ENCODE peak calls at places on chromosomes 12 and 14, in four cellular contexts. B is K562, L is stomach, H is A549. G is an unnamed sample.

GRCh38 chr12:103909811-103910210 is 20.4 kb upstream of the HSP90B1 start:
- DNase-seq in B (no peak), L (no peak), H (no peak), G (no peak)

GRCh38 chr12:93061414-93062099 is 132.5 kb upstream of the EEA1 start:
- DNase-seq in B (no peak), L (no peak), H (no peak), G (peak; percentile 77)

GRCh38 chr14:33412450-33412849 is 473.8 kb downstream of the NPAS3 start:
- DNase-seq in B (no peak), L (no peak), H (no peak), G (no peak)

GRCh38 chr12:23559268-23559753 is 390.2 kb downstream of the SOX5 start:
- DNase-seq in B (peak; percentile 78), L (no peak), H (no peak), G (no peak)

GRCh38 chr12:29288031-29288430 is 92.9 kb downstream of the ERGIC2 start:
- DNase-seq in B (no peak), L (no peak), H (no peak), G (no peak)

GRCh38 chr14:65729547-65729946 is 317.0 kb downstream of the FUT8 start:
- DNase-seq in B (no peak), L (no peak), H (no peak), G (no peak)

GRCh38 chr12:131692431-131692830 is 18.5 kb upstream of the SFSWAP start:
- DNase-seq in B (no peak), L (peak; percentile 13), H (no peak), G (no peak)

GRCh38 chr14:52020866-52021717 is 31.7 kb downstream of the RTRAF start:
- DNase-seq in B (peak; percentile 61), L (no peak), H (no peak), G (no peak)

GRCh38 chr14:77120771-77121743 is 20.5 kb downstream of the ZDHHC22 start:
- DNase-seq in B (no peak), L (peak; percentile 53), H (no peak), G (no peak)

GRCh38 chr14:42228611-42229010 is 621.9 kb downstream of the LRFN5 start:
- DNase-seq in B (no peak), L (no peak), H (no peak), G (no peak)

GRCh38 chr12:112252184-112252583 is 126.8 kb downstream of the TRAFD1 start:
- DNase-seq in B (no peak), L (peak; percentile 61), H (no peak), G (no peak)

GRCh38 chr12:130663510-130663909 is 52.6 kb downstream of the RIMBP2 start:
- DNase-seq in B (no peak), L (no peak), H (no peak), G (no peak)

GRCh38 chr12:45232771-45233372 is 17.0 kb downstream of the ANO6 start:
- DNase-seq in B (peak; percentile 66), L (peak; percentile 27), H (peak; percentile 92), G (peak; percentile 73)

DNA sequence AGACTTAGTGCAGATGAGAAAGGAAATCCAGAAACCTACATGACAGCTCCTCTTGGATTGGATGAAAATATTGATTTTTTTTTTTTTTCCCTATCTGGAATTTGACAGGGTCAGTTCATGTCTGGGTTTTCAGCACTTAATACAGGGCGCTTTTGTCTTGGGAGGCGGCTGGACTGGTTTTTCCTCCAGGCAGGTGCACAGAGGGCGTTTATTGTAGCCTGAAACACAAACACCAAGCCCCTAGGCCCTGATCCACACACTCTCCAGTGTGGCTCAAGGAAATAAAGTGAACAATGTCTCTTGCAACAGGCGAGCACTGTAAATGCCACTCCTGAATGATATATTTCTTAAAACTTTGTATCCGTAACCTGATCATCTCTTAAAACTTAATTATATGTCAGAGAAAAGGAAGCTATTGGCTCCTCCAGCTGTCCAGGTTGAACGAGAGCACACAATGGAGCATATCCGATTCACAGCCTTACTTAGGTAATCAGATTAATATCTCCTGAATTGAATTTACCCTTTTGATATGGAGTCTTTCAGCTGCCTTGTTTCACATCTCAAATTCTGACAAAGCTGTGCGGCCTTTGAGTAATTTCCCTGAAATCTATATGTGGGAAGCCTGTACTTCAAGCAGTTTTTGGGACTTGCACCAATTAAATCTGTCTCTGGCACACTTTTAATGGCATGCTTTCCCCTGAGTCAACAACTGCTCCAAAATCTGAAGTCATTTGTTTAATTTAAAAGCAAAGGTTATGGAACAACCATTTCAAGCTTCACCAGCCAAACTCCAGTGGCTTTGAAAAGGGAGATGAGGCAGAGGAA is 485.7 kb downstream of the ZFP36L1 start:
- DNase-seq in B (no peak), L (peak; percentile 76), H (no peak), G (no peak)
- TF ChIP-seq EP300 in B (no peak), L (no peak), H (no peak), G (no peak)

GRCh38 chr12:119448737-119449136 is 114.2 kb downstream of the CCDC60 start:
- DNase-seq in B (no peak), L (no peak), H (no peak), G (no peak)
- TF ChIP-seq EP300 in B (no peak), L (no peak), H (no peak), G (no peak)

GRCh38 chr14:56590535-56590951 is 10.9 kb downstream of the TMEM260 start:
- DNase-seq in B (no peak), L (no peak), H (no peak), G (no peak)
- TF ChIP-seq EP300 in B (no peak), L (no peak), H (no peak), G (no peak)

GRCh38 chr12:98402081-98402480 is 113.3 kb upstream of the TMPO start:
- DNase-seq in B (no peak), L (no peak), H (peak; percentile 43), G (no peak)

GRCh38 chr12:98401427-98401826 is 114.0 kb upstream of the TMPO start:
- DNase-seq in B (no peak), L (no peak), H (no peak), G (no peak)

GRCh38 chr12:98397323-98398105 is 117.9 kb upstream of the TMPO start:
- DNase-seq in B (peak; percentile 85), L (peak; percentile 84), H (peak; percentile 83), G (peak; percentile 86)

GRCh38 chr12:98402671-98403070 is 112.7 kb upstream of the TMPO start:
- DNase-seq in B (no peak), L (no peak), H (no peak), G (no peak)

DNA sequence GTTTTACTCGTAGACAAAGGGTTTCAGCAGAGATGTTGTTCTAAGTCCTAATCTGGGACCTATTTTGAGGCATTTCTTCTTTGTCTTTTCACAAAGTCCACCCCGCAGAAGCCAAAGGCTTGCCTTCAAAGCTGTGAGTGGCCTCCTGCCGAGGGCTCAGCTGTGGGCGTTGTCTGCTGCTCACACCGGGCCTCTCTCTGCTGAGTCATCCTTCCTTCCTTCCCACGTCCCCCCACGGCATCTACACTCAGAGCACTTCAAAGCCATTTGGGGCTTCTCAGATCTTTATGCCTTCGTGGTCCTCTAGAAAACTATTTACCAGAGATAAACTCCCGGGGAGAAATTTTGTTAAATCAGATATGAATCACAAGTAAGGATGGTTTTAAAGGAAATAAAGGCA is 115.9 kb upstream of the TMPO start:
- DNase-seq in B (peak; percentile 86), L (no peak), H (peak; percentile 65), G (no peak)
- TF ChIP-seq EP300 in B (peak; percentile 25), L (no peak), H (no peak), G (no peak)

DNA sequence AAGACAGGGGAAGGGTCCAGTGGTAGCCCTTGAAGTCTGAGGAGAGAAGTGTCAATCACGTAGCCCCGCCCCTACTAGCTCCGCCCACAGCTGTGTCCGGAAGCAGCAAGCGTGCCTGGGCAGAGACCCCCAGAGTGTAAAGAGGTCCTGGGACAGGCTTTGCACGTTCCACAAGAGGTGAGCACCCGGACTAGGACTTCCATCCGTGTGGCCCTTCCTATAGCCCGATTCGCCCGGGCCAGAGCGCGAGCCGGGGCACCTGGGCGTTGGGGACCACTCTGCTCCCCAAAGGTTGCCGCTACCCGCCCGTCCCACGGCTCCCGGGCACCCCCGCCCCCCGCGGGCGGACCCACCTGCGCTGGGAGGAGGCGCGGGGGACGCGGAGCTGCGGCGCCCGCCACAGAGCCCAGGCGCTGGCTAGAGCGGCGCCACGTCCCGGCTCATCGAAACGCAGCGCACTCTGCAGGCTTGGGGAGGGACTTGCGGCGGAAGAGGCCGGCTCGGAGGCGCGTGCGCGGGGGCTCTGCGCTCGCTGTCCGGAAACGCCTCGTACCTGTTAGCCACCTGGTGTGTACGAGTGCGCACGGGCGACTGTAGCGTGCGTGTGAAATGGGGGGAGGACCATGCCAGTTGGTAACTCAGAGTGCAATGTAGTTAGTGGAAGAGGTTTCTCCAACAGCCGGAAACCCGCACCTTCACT is at the start of gene RABGGTA:
- DNase-seq in B (peak; percentile 91), L (peak; percentile 90), H (peak; percentile 91), G (peak; percentile 91)
- TF ChIP-seq EP300 in B (peak; percentile 16), L (no peak), H (no peak), G (no peak)

GRCh38 chr14:72155379-72155993 is 223.3 kb downstream of the RGS6 start:
- DNase-seq in B (no peak), L (no peak), H (no peak), G (no peak)

GRCh38 chr14:72154645-72155378 is 222.6 kb downstream of the RGS6 start:
- DNase-seq in B (no peak), L (no peak), H (no peak), G (no peak)
- TF ChIP-seq EP300 in B (no peak), L (no peak), H (no peak), G (no peak)

GRCh38 chr12:89962648-89963047 is 254.0 kb upstream of the ATP2B1 start:
- DNase-seq in B (no peak), L (no peak), H (no peak), G (no peak)
- TF ChIP-seq EP300 in B (no peak), L (no peak), H (no peak), G (no peak)

DNA sequence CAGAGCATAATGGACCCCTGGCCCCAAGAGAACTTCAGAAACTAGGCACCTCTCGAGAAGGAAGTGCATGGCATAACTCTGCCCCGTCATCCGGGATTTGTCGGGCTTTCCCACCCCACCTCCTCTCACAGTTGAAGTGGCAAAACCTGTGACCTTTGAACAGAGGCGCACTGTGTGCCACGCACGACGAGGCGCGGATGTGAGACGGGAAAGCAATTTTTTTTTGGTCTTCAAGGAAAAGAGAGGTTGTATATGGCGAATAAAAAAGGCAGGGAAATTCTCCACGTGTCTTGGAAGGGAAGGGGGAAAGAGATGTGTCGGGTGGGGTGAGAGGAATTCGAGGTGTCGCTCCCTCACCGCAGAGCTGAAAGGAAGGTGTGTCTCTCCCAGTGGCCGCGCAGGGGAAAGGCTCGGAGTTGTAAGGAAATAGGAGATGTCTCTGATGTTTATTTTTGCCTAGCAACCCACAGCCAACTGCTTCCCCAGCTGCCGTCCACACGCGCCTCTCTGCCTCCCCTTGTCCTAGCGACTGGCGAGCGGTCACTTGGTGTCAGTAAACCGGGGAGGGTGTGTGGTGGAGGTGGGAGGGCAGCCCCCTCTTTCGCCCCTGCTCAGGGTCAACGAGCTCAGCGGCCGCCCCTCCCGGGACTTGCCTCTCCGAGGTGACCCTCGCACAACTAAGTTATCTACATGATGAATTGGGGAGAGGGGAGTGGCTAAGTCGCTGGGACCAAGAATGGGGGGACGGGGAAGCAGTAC is 819 bp upstream of the DYRK2 start:
- DNase-seq in B (peak; percentile 74), L (peak; percentile 74), H (peak; percentile 87), G (peak; percentile 93)
- TF ChIP-seq EP300 in B (no peak), L (no peak), H (no peak), G (no peak)

GRCh38 chr14:31936100-31936499 is 141.0 kb upstream of the ARHGAP5 start:
- DNase-seq in B (no peak), L (no peak), H (no peak), G (no peak)

GRCh38 chr14:31935406-31935805 is 141.7 kb upstream of the ARHGAP5 start:
- DNase-seq in B (peak; percentile 8), L (no peak), H (no peak), G (no peak)

GRCh38 chr14:31939934-31940333 is 137.2 kb upstream of the ARHGAP5 start:
- DNase-seq in B (no peak), L (no peak), H (no peak), G (no peak)

GRCh38 chr14:31934767-31935266 is 142.3 kb upstream of the ARHGAP5 start:
- DNase-seq in B (peak; percentile 57), L (no peak), H (peak; percentile 45), G (no peak)

GRCh38 chr14:31937730-31938346 is 139.3 kb upstream of the ARHGAP5 start:
- DNase-seq in B (peak; percentile 79), L (peak; percentile 59), H (peak; percentile 75), G (peak; percentile 67)
- TF ChIP-seq EP300 in B (peak; percentile 56), L (no peak), H (peak; percentile 35), G (no peak)